ENCODE peak calls at places on chromosome 18, in four cellular contexts. B, U, F and N are unnamed samples.

GRCh38 chr18:75211002-75211621 is 515 bp downstream of the TSHZ1 start:
- DNase-seq in B (peak; percentile 50), F (peak; percentile 65), U (peak; percentile 28), N (no peak)

GRCh38 chr18:32086866-32087265 is 4.8 kb upstream of the RNF138 start:
- DNase-seq in B (peak; percentile 93), U (no peak), F (no peak), N (no peak)

GRCh38 chr18:59846814-59847490 is 52.8 kb upstream of the PMAIP1 start:
- DNase-seq in B (peak; percentile 73), F (peak; percentile 84), U (no peak), N (no peak)

GRCh38 chr18:80037869-80038630 is 3.8 kb downstream of the RBFA start:
- DNase-seq in F (no peak), U (no peak), B (no peak), N (no peak)

GRCh38 chr18:55466789-55467188 is 121.2 kb downstream of the TCF4 start:
- DNase-seq in F (no peak), B (no peak), U (no peak), N (no peak)

GRCh38 chr18:34322365-34323289 is 97.9 kb upstream of the NOL4 start:
- DNase-seq in U (peak; percentile 66), F (peak; percentile 21), B (peak; percentile 70), N (peak; percentile 17)

GRCh38 chr18:58844871-58845270 is 19.8 kb upstream of the ZNF532 start:
- DNase-seq in B (peak; percentile 7), F (no peak), U (no peak), N (no peak)

GRCh38 chr18:23069481-23069880 is 65.8 kb upstream of the CABLES1 start:
- DNase-seq in U (no peak), F (no peak), B (no peak), N (no peak)

GRCh38 chr18:28834889-28835288 is 658.0 kb upstream of the CDH2 start:
- DNase-seq in B (peak; percentile 90), U (no peak), F (no peak), N (peak; percentile 43)

GRCh38 chr18:48021273-48021914 is 90.9 kb upstream of the SMAD2 start:
- DNase-seq in F (no peak), U (no peak), B (no peak), N (no peak)

GRCh38 chr18:70453058-70453775 is 164.4 kb downstream of the SOCS6 start:
- DNase-seq in B (no peak), F (no peak), U (no peak), N (no peak)

GRCh38 chr18:54116541-54117257 is 107.8 kb downstream of the MBD2 start:
- DNase-seq in F (no peak), B (no peak), U (no peak), N (no peak)

GRCh38 chr18:48007955-48008701 is 77.7 kb upstream of the SMAD2 start:
- DNase-seq in F (peak; percentile 87), B (peak; percentile 62), U (peak; percentile 66), N (no peak)

GRCh38 chr18:56575819-56576663 is 62.4 kb downstream of the TXNL1 start:
- DNase-seq in B (peak; percentile 60), F (peak; percentile 63), U (peak; percentile 22), N (peak; percentile 15)

DNA sequence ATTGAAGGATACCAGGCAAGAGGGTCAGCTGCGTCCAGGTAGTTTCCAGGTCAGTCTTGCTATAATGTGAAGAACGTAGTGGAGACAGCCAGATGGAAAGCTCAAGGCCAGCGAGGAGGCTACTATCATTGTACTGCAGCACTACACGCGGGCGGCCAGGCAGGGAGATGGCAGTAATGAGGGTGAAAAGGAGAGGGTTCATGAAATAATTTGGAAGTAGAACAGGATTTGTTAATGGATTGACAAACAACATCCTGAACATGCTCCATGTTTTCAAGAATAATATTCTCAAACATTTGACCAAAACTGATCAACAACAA is 17.1 kb downstream of the SPIRE1 start:
- DNase-seq in F (no peak), U (no peak), B (no peak), N (no peak)
- TF ChIP-seq CTCF in F (no peak), U (no peak), B (no peak), N (no peak)

GRCh38 chr18:76264851-76265250 is 230.2 kb downstream of the ZNF516 start:
- DNase-seq in F (no peak), U (no peak), B (no peak), N (no peak)
- TF ChIP-seq CTCF in F (no peak), U (no peak), B (no peak), N (no peak)

DNA sequence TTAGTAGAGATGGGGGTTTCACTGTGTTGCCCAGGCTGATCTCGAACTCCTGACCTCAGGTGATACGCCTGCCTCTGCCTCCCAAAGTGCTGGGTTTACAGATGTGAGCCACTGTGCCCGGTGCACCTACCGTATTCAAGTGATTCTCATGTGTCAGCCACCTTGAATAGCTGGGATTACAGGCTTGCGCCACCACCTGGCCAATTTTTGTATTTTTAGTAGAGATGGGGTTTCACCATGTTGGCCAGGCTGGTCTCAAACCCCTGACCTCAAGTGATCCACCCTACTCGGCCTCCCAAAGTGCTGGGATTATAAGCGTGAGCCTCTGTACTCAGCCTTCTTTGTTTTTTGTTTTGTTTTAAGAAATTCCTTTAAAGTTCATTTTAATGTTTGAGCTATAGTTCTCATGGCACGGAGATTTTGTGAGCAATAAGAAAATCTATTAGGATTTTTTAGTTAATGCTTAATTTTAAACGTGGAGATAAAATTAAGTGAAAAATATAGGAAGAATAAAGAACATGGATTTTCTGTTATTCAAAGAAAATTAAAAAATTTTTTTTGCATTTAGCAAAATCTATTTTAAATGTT is 242.6 kb downstream of the PHLPP1 start:
- DNase-seq in F (no peak), U (peak; percentile 37), B (peak; percentile 69), N (no peak)
- TF ChIP-seq CTCF in F (peak; percentile 39), U (peak; percentile 55), B (peak; percentile 59), N (peak; percentile 68)

GRCh38 chr18:2968559-2968958 is 44.4 kb downstream of the LPIN2 start:
- DNase-seq in F (no peak), B (no peak), U (no peak), N (no peak)

GRCh38 chr18:2969695-2970094 is 43.2 kb downstream of the LPIN2 start:
- DNase-seq in U (no peak), F (no peak), B (no peak), N (no peak)

GRCh38 chr18:2971741-2972552 is 41.0 kb downstream of the LPIN2 start:
- DNase-seq in B (no peak), F (peak; percentile 70), U (no peak), N (no peak)

GRCh38 chr18:2970344-2970743 is 42.6 kb downstream of the LPIN2 start:
- DNase-seq in U (no peak), B (no peak), F (no peak), N (no peak)

DNA sequence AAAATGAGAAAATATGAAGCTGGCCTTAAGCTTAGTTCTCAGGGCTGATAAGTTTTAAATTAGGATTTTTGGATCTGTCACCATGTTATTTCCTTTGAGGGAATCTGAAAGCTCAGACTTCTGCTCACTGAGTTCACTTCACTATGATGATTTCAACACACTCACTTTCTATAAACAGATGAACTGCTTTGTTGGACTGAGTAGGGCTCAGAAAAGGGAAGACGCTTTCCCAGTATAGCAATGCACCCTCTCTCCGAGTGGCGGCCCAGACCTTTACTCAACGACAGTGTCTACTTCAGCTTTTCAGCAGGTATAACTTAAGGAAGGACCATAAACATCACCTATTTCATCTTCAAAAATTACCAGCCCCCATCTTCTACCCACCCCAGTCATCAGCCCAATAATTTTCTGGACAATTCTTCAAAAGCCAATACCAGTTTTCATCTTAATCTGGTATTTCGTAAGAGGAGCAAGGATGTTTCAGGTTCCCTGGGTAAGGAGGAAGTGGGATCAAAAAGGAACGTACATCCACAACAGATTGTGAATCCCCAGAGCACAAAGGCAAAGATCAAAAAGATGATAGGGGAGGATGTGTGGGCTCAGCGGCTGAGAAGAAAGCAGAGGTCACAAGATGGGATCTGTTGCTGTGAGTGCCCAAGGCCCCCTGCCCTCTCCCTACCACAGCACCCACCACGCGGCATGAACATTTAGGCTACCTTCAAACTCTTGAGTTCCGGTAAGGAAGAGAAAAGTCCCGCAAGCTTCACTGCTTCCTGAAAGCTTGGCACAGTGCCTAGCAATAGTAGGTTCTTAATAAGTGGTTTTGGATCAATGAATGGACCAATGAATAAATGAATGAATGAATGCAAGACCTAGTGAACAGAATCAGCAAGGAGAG is 41.9 kb downstream of the LPIN2 start:
- DNase-seq in U (no peak), B (no peak), F (no peak), N (no peak)
- TF ChIP-seq CTCF in U (no peak), B (no peak), F (no peak), N (no peak)